ENCODE peak calls at places on chromosomes 6 and 20, in seven cellular contexts. L is activated T-cell treated with anti-CD3 and anti-CD28 coated beads, Interleukin-2, amount 50 U/mL, for 72 hours; C is left ventricle myocardium superior; U is osteoblast; V is breast epithelium; Z is fibroblast of mammary gland; K is C1 segment of cervical spinal cord. T is an unnamed sample.

GRCh38 chr20:35988910-35989463 is 20.6 kb downstream of the CNBD2 start:
- DNase-seq in U (no peak), K (no peak), Z (peak), C (no peak), L (no peak), V (no peak), T (no peak)

GRCh38 chr20:62367136-62367482 is at the start of gene LAMA5:
- DNase-seq in V (no peak), U (peak), L (peak), Z (no peak), C (peak), K (no peak), T (no peak)

GRCh38 chr6:144678844-144679243 is 393.7 kb downstream of the UTRN start:
- DNase-seq in K (no peak), U (peak), L (no peak), C (no peak), V (no peak), Z (peak), T (no peak)

GRCh38 chr6:9842004-9842720 is 572.7 kb downstream of the TFAP2A start:
- DNase-seq in C (no peak), Z (no peak), L (no peak), K (no peak), V (no peak), U (no peak), T (no peak)

GRCh38 chr6:170228581-170229310 is 62.1 kb downstream of the DLL1 start:
- DNase-seq in U (no peak), K (no peak), V (no peak), Z (no peak), L (no peak), C (peak), T (no peak)

GRCh38 chr6:15913573-15913972 is 215.3 kb upstream of the MYLIP start:
- DNase-seq in C (no peak), L (no peak), U (no peak), V (no peak), Z (no peak), K (no peak), T (no peak)

GRCh38 chr6:132388291-132388690 is 13.0 kb downstream of the MOXD1 start:
- DNase-seq in L (no peak), Z (peak), K (no peak), V (no peak), C (no peak), U (no peak), T (no peak)

GRCh38 chr6:154249499-154250298 is 106.9 kb downstream of the IPCEF1 start:
- DNase-seq in C (no peak), U (no peak), V (no peak), K (no peak), Z (no peak), L (no peak), T (no peak)

GRCh38 chr6:16136536-16137450 is 7.9 kb downstream of the MYLIP start:
- DNase-seq in V (no peak), U (no peak), C (no peak), L (peak), K (no peak), Z (peak), T (no peak)

GRCh38 chr6:158086054-158086705 is 81.9 kb downstream of the SERAC1 start:
- DNase-seq in U (peak), L (no peak), K (no peak), C (no peak), Z (peak), V (no peak), T (no peak)

GRCh38 chr6:1381397-1382330 is 7.7 kb upstream of the FOXF2 start:
- DNase-seq in K (no peak), U (peak), Z (no peak), V (no peak), L (peak), C (peak), T (peak)

GRCh38 chr20:40390654-40391053 is 298.4 kb downstream of the MAFB start:
- DNase-seq in Z (no peak), V (no peak), U (no peak), L (no peak), C (no peak), K (no peak), T (no peak)

GRCh38 chr20:24768977-24769675 is 179.9 kb upstream of the CST7 start:
- DNase-seq in K (no peak), C (no peak), U (no peak), V (peak), Z (no peak), L (no peak), T (no peak)

GRCh38 chr20:34281177-34281576 is 22.0 kb downstream of the AHCY start:
- DNase-seq in L (no peak), Z (no peak), C (no peak), V (no peak), K (no peak), U (no peak), T (no peak)

GRCh38 chr6:2055914-2056313 is 189.5 kb downstream of the GMDS start:
- DNase-seq in Z (peak), V (no peak), L (no peak), K (no peak), U (no peak), C (no peak), T (no peak)

GRCh38 chr6:128952902-128953301 is 70.0 kb downstream of the LAMA2 start:
- DNase-seq in K (no peak), V (no peak), L (no peak), C (no peak), Z (no peak), U (no peak), T (no peak)

GRCh38 chr20:61731363-61732181 is 334.1 kb downstream of the TAF4 start:
- DNase-seq in U (peak), C (no peak), V (no peak), Z (peak), L (no peak), K (no peak), T (no peak)

GRCh38 chr20:3782597-3782996 is 1.3 kb upstream of the SPEF1 start:
- DNase-seq in Z (no peak), U (no peak), L (no peak), V (no peak), K (no peak), C (no peak), T (no peak)

GRCh38 chr6:7918403-7918802 is 7.8 kb upstream of the TXNDC5 start:
- DNase-seq in L (no peak), U (no peak), K (no peak), V (no peak), C (no peak), Z (no peak), T (no peak)

GRCh38 chr20:7348253-7348652 is 580.8 kb downstream of the BMP2 start:
- DNase-seq in Z (no peak), U (no peak), L (no peak), K (no peak), C (no peak), V (no peak), T (no peak)

T was measured in hippocampal formation.